ENCODE peak calls at places on chromosome X, in four cellular contexts. N is HepG2, H is GM12878, T is K562. K is an unnamed sample.

GRCh38 chrX:101117701-101118100 is 19.7 kb downstream of the CENPI start:
- DNase-seq in N (no peak), H (no peak), T (no peak), K (no peak)

GRCh38 chrX:152428089-152428488 is 23.0 kb downstream of the GABRA3 start:
- DNase-seq in N (no peak), H (no peak), T (no peak), K (no peak)

GRCh38 chrX:46922601-46923000 is 10.4 kb downstream of the JADE3 start:
- DNase-seq in N (no peak), H (no peak), T (no peak), K (no peak)

GRCh38 chrX:11564546-11564945 is 101.2 kb downstream of the ARHGAP6 start:
- DNase-seq in N (no peak), H (no peak), T (no peak), K (no peak)

GRCh38 chrX:13716905-13717304 is 17.5 kb downstream of the TRAPPC2 start:
- DNase-seq in N (no peak), H (no peak), T (no peak), K (no peak)

GRCh38 chrX:47846070-47846469 is 9.4 kb downstream of the ZNF81 start:
- DNase-seq in N (no peak), H (no peak), T (no peak), K (no peak)

GRCh38 chrX:69232945-69233344 is 67.7 kb upstream of the PJA1 start:
- DNase-seq in N (no peak), H (no peak), T (no peak), K (no peak)

GRCh38 chrX:16023790-16024734 is 99.3 kb upstream of the GRPR start:
- DNase-seq in N (peak; percentile 1), H (peak; percentile 77), T (no peak), K (no peak)

GRCh38 chrX:16096131-16096530 is 27.2 kb upstream of the GRPR start:
- DNase-seq in N (no peak), H (no peak), T (no peak), K (no peak)

GRCh38 chrX:152637649-152638442 is at the start of gene GABRQ:
- DNase-seq in N (no peak), H (no peak), T (peak; percentile 87), K (peak; percentile 72)

GRCh38 chrX:69362889-69363288 is 141.2 kb upstream of the NALF2 start:
- DNase-seq in N (no peak), H (no peak), T (no peak), K (no peak)

GRCh38 chrX:55767100-55767499 is 49.6 kb downstream of the RRAGB start:
- DNase-seq in N (no peak), H (no peak), T (no peak), K (no peak)

GRCh38 chrX:37509349-37509748 is 62.1 kb upstream of the LANCL3 start:
- DNase-seq in N (no peak), H (no peak), T (no peak), K (peak; percentile 6)

GRCh38 chrX:133911816-133912495 is 73.4 kb downstream of the GPC3 start:
- DNase-seq in N (no peak), H (no peak), T (no peak), K (no peak)

GRCh38 chrX:153875391-153876111 is 10.4 kb downstream of the L1CAM start:
- DNase-seq in N (no peak), H (no peak), T (peak; percentile 86), K (peak; percentile 86)

GRCh38 chrX:97238632-97239031 is 354.9 kb downstream of the RPA4 start:
- DNase-seq in N (no peak), H (no peak), T (no peak), K (no peak)

GRCh38 chrX:13055486-13055885 is 11.1 kb upstream of the FAM9C start:
- DNase-seq in N (no peak), H (no peak), T (no peak), K (no peak)

GRCh38 chrX:11908371-11908770 is 150.3 kb downstream of the MSL3 start:
- DNase-seq in N (peak; percentile 2), H (peak; percentile 25), T (no peak), K (peak; percentile 20)

GRCh38 chrX:39504850-39505259 is 592.9 kb downstream of the BCOR start:
- DNase-seq in N (no peak), H (no peak), T (no peak), K (no peak)

GRCh38 chrX:68692651-68693050 is 45.2 kb downstream of the STARD8 start:
- DNase-seq in N (no peak), H (no peak), T (no peak), K (no peak)

GRCh38 chrX:102934624-102935023 is 2.4 kb upstream of the RAB40AL start:
- DNase-seq in N (peak; percentile 3), H (no peak), T (peak; percentile 29), K (peak; percentile 68)

GRCh38 chrX:135437867-135438733 is 16.4 kb downstream of the SMIM10L2A start:
- DNase-seq in N (peak; percentile 2), H (no peak), T (peak; percentile 14), K (peak; percentile 47)

GRCh38 chrX:13090261-13091110 is 46.1 kb upstream of the FAM9C start:
- DNase-seq in N (peak; percentile 67), H (no peak), T (peak; percentile 9), K (no peak)

GRCh38 chrX:107000013-107000515 is at the start of gene MORC4:
- DNase-seq in N (peak; percentile 65), H (no peak), T (peak; percentile 16), K (peak; percentile 80)

GRCh38 chrX:24012266-24012665 is 14.7 kb downstream of the KLHL15 start:
- DNase-seq in N (no peak), H (no peak), T (no peak), K (no peak)

GRCh38 chrX:7262551-7262950 is 114.6 kb upstream of the PUDP start:
- DNase-seq in N (no peak), H (no peak), T (no peak), K (no peak)

GRCh38 chrX:7698248-7698647 is 144.7 kb upstream of the VCX start:
- DNase-seq in N (no peak), H (no peak), T (no peak), K (no peak)

GRCh38 chrX:117641913-117642656 is 474.5 kb downstream of the KLHL13 start:
- DNase-seq in N (no peak), H (no peak), T (no peak), K (no peak)

GRCh38 chrX:14922437-14922836 is 49.2 kb downstream of the MOSPD2 start:
- DNase-seq in N (no peak), H (no peak), T (no peak), K (no peak)

GRCh38 chrX:12403474-12404082 is 265.3 kb downstream of the FRMPD4 start:
- DNase-seq in N (no peak), H (no peak), T (no peak), K (no peak)

GRCh38 chrX:12329476-12329875 is 191.2 kb downstream of the FRMPD4 start:
- DNase-seq in N (no peak), H (no peak), T (no peak), K (no peak)

GRCh38 chrX:9318761-9319160 is 146.1 kb upstream of the TBL1X start:
- DNase-seq in N (no peak), H (no peak), T (no peak), K (no peak)

GRCh38 chrX:115906881-115907280 is 263.7 kb upstream of the AGTR2 start:
- DNase-seq in N (no peak), H (no peak), T (no peak), K (peak; percentile 5)

GRCh38 chrX:71168134-71168533 is 23.5 kb downstream of the NLGN3 start:
- DNase-seq in N (peak; percentile 24), H (no peak), T (no peak), K (no peak)

GRCh38 chrX:18410038-18410437 is 15.4 kb upstream of the CDKL5 start:
- DNase-seq in N (no peak), H (no peak), T (no peak), K (no peak)

GRCh38 chrX:34300871-34301270 is 168.8 kb upstream of the FAM47A start:
- DNase-seq in N (peak; percentile 6), H (no peak), T (peak; percentile 11), K (peak; percentile 29)

GRCh38 chrX:140949231-140949630 is 53.2 kb upstream of the SPANXB1 start:
- DNase-seq in N (no peak), H (no peak), T (no peak), K (no peak)

GRCh38 chrX:101359966-101360365 is 11.4 kb upstream of the TIMM8A start:
- DNase-seq in N (no peak), H (no peak), T (no peak), K (no peak)

DNA sequence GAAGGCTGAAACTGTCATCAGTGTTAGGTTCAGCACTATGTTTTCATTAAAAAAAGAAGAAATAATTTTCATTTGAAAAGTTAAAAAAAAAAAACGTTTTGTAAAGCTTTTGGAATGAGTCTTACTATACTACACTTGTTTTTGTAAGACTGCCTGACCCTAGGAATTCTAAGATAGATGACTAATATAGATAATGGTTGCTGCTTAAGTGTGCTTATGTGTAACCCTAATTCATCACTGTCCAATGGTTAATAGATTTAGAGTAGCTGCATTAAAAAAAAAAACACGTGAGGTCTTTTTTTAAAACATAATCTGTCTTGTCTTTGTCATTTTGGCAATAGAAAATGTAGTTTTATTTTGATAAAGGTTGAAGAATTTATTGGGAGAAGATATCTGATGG is 323.3 kb downstream of the IL1RAPL1 start:
- DNase-seq in N (no peak), H (no peak), T (no peak), K (no peak)
- TF ChIP-seq TARDBP in N (no peak), H (no peak), T (no peak), K (no peak)

GRCh38 chrX:123581586-123581985 is 151.3 kb downstream of the THOC2 start:
- DNase-seq in N (no peak), H (no peak), T (no peak), K (no peak)
- TF ChIP-seq FOXK2 in N (no peak), H (no peak), T (no peak), K (no peak)

GRCh38 chrX:44474410-44474809 is 68.2 kb downstream of the FUNDC1 start:
- DNase-seq in N (no peak), H (no peak), T (no peak), K (no peak)
- TF ChIP-seq BHLHE40 in N (no peak), H (no peak), T (no peak), K (no peak)

GRCh38 chrX:131709553-131709952 is 165.7 kb downstream of the OR13H1 start:
- DNase-seq in N (no peak), H (no peak), T (no peak), K (no peak)

GRCh38 chrX:131703646-131704045 is 159.8 kb downstream of the OR13H1 start:
- DNase-seq in N (no peak), H (no peak), T (no peak), K (peak; percentile 28)

GRCh38 chrX:131704136-131704695 is 160.3 kb downstream of the OR13H1 start:
- DNase-seq in N (no peak), H (peak; percentile 87), T (no peak), K (peak; percentile 78)
- TF ChIP-seq TARDBP in N (no peak), H (no peak), T (no peak), K (no peak)

GRCh38 chrX:155148724-155149537 is 67.3 kb upstream of the VBP1 start:
- DNase-seq in N (peak; percentile 15), H (no peak), T (peak; percentile 23), K (peak; percentile 54)
- TF ChIP-seq FOXK2 in N (no peak), H (no peak), T (no peak), K (no peak)

K was measured in HEK293T.